ENCODE peak calls at places on chromosome 10, in nine cellular contexts. L is head of caudate nucleus; A is stimulated activated CD4-positive, alpha-beta T cell treated with anti-CD3 and anti-CD28 coated beads, Interleukin-12 subunit alpha, Interleukin-12 subunit beta, amount 100 ng/mL, for 4 hours; C is ovary; S is dorsolateral prefrontal cortex; F is NCI-H1417 treated with DMSO at 0.1 percent for 48 hours; G is fibroblast of the conjunctiva; I is RPMI7951; Y is NCI-H2029. U is an unnamed sample.

GRCh38 chr10:29840516-29841276 is 205.9 kb upstream of the SVIL start:
- DNase-seq in A (no peak), F (no peak), S (no peak), G (no peak), L (no peak), C (no peak), I (no peak), Y (no peak), U (peak; percentile 21)

GRCh38 chr10:96338279-96338925 is 20.4 kb downstream of the OPALIN start:
- DNase-seq in I (no peak), L (peak; percentile 54), S (no peak), Y (no peak), C (no peak), F (no peak), G (no peak), A (no peak), U (no peak)

GRCh38 chr10:1368772-1369171 is 312.6 kb downstream of the WDR37 start:
- DNase-seq in G (no peak), F (no peak), S (peak; percentile 41), C (no peak), L (peak; percentile 64), A (peak; percentile 51), Y (no peak), I (no peak), U (no peak)

GRCh38 chr10:75532253-75532924 is 101.0 kb downstream of the LRMDA start:
- DNase-seq in L (no peak), S (no peak), Y (no peak), A (no peak), F (no peak), C (no peak), G (no peak), I (peak; percentile 29), U (no peak)

GRCh38 chr10:79346388-79347225 is 662 bp upstream of the PPIF start:
- DNase-seq in I (no peak), C (no peak), S (no peak), Y (no peak), F (no peak), L (no peak), A (no peak), G (no peak), U (no peak)

GRCh38 chr10:121096617-121097431 is 245.7 kb downstream of the WDR11 start:
- DNase-seq in A (no peak), G (no peak), S (no peak), F (no peak), C (peak; percentile 44), L (no peak), I (peak; percentile 98), Y (no peak), U (no peak)

GRCh38 chr10:82932426-82932825 is 1057.4 kb downstream of the NRG3 start:
- DNase-seq in G (no peak), Y (no peak), C (no peak), L (no peak), F (no peak), A (no peak), I (peak; percentile 22), S (no peak), U (no peak)

GRCh38 chr10:95276367-95277200 is 14.2 kb downstream of the PDLIM1 start:
- DNase-seq in G (no peak), F (no peak), Y (no peak), C (no peak), S (no peak), A (no peak), L (no peak), I (peak; percentile 41), U (no peak)

GRCh38 chr10:105291571-105291970 is 650.5 kb downstream of the SORCS3 start:
- DNase-seq in C (no peak), Y (peak; percentile 2), F (no peak), G (no peak), L (no peak), A (no peak), S (no peak), I (no peak), U (peak; percentile 46)

GRCh38 chr10:30051220-30051619 is 8.2 kb downstream of the JCAD start:
- DNase-seq in A (no peak), L (no peak), I (no peak), G (no peak), Y (no peak), S (no peak), F (no peak), C (no peak), U (no peak)

GRCh38 chr10:129411146-129411705 is 55.8 kb upstream of the MGMT start:
- DNase-seq in Y (no peak), C (no peak), A (no peak), S (no peak), L (no peak), G (no peak), F (no peak), I (no peak), U (no peak)